ENCODE peak calls at places on chromosomes 2 and 18, in nine cellular contexts. U is BJ, V is nephron progenitor cell, A is choroid plexus epithelial cell, T is fibroblast of pulmonary artery, I is astrocyte of the cerebellum, Q is A549, P is GM10248, C is uterus. J is an unnamed sample.

GRCh38 chr2:224517963-224518362 is 67.2 kb downstream of the CUL3 start:
- DNase-seq in U (no peak), V (no peak), A (no peak), T (no peak), I (no peak), Q (no peak), P (peak; percentile 22), C (no peak), J (no peak)

GRCh38 chr18:8813621-8814020 is 108.3 kb downstream of the MTCL1 start:
- DNase-seq in U (peak; percentile 74), V (no peak), A (peak; percentile 50), T (peak; percentile 55), I (no peak), Q (no peak), P (no peak), C (no peak), J (no peak)

GRCh38 chr2:129400825-129401224 is 578.6 kb upstream of the RAB6C start:
- DNase-seq in U (no peak), V (peak; percentile 13), A (no peak), T (no peak), I (no peak), Q (no peak), P (no peak), C (no peak), J (no peak)

GRCh38 chr2:217798743-217799552 is 203.8 kb downstream of the TNS1 start:
- DNase-seq in U (no peak), V (no peak), A (no peak), T (no peak), I (no peak), Q (no peak), P (no peak), C (peak; percentile 30), J (peak; percentile 12)

GRCh38 chr2:68807821-68808266 is 63.4 kb downstream of the BMP10 start:
- DNase-seq in U (no peak), V (no peak), A (no peak), T (peak; percentile 69), I (no peak), Q (no peak), P (no peak), C (peak; percentile 33), J (no peak)

GRCh38 chr18:55152801-55153200 is 193.5 kb upstream of the CCDC68 start:
- DNase-seq in U (no peak), V (no peak), A (peak; percentile 72), T (peak; percentile 45), I (peak; percentile 26), Q (no peak), P (no peak), C (no peak), J (no peak)

GRCh38 chr2:45554764-45555163 is 56.3 kb downstream of the SRBD1 start:
- DNase-seq in U (no peak), V (no peak), A (peak; percentile 50), T (peak; percentile 45), I (no peak), Q (no peak), P (no peak), C (no peak), J (no peak)

GRCh38 chr2:129460643-129461198 is 518.7 kb upstream of the RAB6C start:
- DNase-seq in U (no peak), V (no peak), A (no peak), T (no peak), I (no peak), Q (no peak), P (no peak), C (no peak), J (no peak)

GRCh38 chr18:77140439-77141109 is 8.0 kb upstream of the MBP start:
- DNase-seq in U (no peak), V (no peak), A (no peak), T (no peak), I (no peak), Q (no peak), P (no peak), C (no peak), J (no peak)

GRCh38 chr2:195320416-195320973 is 336.5 kb upstream of the SLC39A10 start:
- DNase-seq in U (no peak), V (no peak), A (no peak), T (no peak), I (no peak), Q (peak; percentile 40), P (no peak), C (no peak), J (no peak)

GRCh38 chr2:10224734-10225133 is 78.0 kb upstream of the HPCAL1 start:
- DNase-seq in U (no peak), V (no peak), A (no peak), T (no peak), I (no peak), Q (no peak), P (no peak), C (no peak), J (peak; percentile 34)

GRCh38 chr2:240567137-240567871 is 980 bp upstream of the RNPEPL1 start:
- DNase-seq in U (no peak), V (no peak), A (peak; percentile 27), T (no peak), I (no peak), Q (no peak), P (no peak), C (peak; percentile 28), J (no peak)

GRCh38 chr2:159010963-159011362 is 42.5 kb downstream of the TANC1 start:
- DNase-seq in U (no peak), V (no peak), A (no peak), T (peak; percentile 57), I (no peak), Q (no peak), P (no peak), C (no peak), J (no peak)

GRCh38 chr2:30809938-30810337 is 2.7 kb upstream of the CAPN13 start:
- DNase-seq in U (no peak), V (no peak), A (no peak), T (no peak), I (no peak), Q (no peak), P (no peak), C (no peak), J (no peak)

GRCh38 chr2:8803658-8804379 is 33.6 kb downstream of the KIDINS220 start:
- DNase-seq in U (peak; percentile 31), V (no peak), A (peak; percentile 97), T (peak; percentile 94), I (peak; percentile 57), Q (peak; percentile 93), P (peak; percentile 64), C (no peak), J (peak; percentile 63)

GRCh38 chr2:135585586-135585985 is 54.3 kb downstream of the R3HDM1 start:
- DNase-seq in U (no peak), V (no peak), A (peak; percentile 65), T (peak; percentile 39), I (no peak), Q (peak; percentile 18), P (no peak), C (no peak), J (no peak)

GRCh38 chr18:23828426-23828825 is 139.2 kb downstream of the LAMA3 start:
- DNase-seq in U (no peak), V (no peak), A (peak; percentile 91), T (peak; percentile 92), I (peak; percentile 37), Q (peak; percentile 72), P (peak; percentile 47), C (no peak), J (no peak)

GRCh38 chr18:3456686-3457069 is 6.7 kb downstream of the TGIF1 start:
- DNase-seq in U (no peak), V (no peak), A (no peak), T (no peak), I (no peak), Q (peak; percentile 83), P (no peak), C (no peak), J (no peak)

DNA sequence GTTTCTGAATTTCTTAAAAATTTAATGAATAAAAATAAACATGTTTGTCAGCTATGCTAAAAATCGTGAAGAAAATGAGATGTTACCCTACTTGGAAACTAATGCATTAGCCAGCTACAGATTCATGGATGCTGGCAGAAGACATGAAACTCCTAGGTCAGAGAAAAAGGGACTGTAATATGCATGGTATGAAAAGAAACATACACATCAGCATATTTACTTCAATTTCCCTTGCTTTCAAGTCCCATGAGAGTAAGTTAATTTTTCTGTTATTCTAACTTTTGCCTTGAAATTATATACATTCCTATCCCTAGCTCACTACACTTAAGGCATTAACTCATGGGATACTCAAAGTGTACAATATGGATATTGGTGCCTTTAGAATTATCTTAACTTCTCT is 2041.4 kb upstream of the LRRTM1 start:
- DNase-seq in U (no peak), V (no peak), A (no peak), T (no peak), I (no peak), Q (no peak), P (no peak), C (no peak), J (no peak)
- TF ChIP-seq CTCF in U (no peak), V (no peak), A (no peak), T (no peak), I (no peak), Q (no peak), P (no peak), C (no peak), J (no peak)

GRCh38 chr2:37896319-37896718 is 28.8 kb upstream of the RMDN2 start:
- DNase-seq in U (no peak), V (no peak), A (peak; percentile 53), T (peak; percentile 26), I (no peak), Q (peak; percentile 35), P (no peak), C (no peak), J (peak; percentile 14)
- TF ChIP-seq CTCF in U (peak; percentile 6), V (no peak), A (peak; percentile 31), T (peak; percentile 2), I (no peak), Q (peak; percentile 14), P (peak; percentile 22), C (no peak), J (no peak)

DNA sequence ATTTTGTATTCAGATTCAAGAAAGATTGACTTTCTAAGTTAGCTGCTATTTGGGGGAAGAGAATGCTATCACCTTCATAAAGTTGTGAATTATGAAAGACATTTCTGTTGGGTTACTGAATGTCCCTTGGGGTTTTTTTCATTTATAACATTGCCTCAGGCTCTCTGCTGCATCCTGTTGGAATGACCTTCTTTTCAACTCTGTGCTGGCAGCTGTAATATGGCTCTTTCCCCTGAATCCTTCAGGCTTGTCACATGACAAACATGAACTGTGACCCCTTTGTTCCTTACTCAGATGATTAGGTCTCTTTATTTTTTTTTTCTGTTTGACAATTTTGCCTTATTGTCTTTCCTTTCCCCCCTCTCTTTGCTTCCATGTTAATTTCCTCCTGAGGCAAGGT is 159.8 kb downstream of the TAF4B start:
- DNase-seq in U (peak; percentile 19), V (no peak), A (peak; percentile 96), T (peak; percentile 87), I (peak; percentile 46), Q (peak; percentile 53), P (no peak), C (no peak), J (peak; percentile 11)
- TF ChIP-seq CTCF in U (no peak), V (no peak), A (peak; percentile 26), T (no peak), I (no peak), Q (no peak), P (no peak), C (no peak), J (no peak)

DNA sequence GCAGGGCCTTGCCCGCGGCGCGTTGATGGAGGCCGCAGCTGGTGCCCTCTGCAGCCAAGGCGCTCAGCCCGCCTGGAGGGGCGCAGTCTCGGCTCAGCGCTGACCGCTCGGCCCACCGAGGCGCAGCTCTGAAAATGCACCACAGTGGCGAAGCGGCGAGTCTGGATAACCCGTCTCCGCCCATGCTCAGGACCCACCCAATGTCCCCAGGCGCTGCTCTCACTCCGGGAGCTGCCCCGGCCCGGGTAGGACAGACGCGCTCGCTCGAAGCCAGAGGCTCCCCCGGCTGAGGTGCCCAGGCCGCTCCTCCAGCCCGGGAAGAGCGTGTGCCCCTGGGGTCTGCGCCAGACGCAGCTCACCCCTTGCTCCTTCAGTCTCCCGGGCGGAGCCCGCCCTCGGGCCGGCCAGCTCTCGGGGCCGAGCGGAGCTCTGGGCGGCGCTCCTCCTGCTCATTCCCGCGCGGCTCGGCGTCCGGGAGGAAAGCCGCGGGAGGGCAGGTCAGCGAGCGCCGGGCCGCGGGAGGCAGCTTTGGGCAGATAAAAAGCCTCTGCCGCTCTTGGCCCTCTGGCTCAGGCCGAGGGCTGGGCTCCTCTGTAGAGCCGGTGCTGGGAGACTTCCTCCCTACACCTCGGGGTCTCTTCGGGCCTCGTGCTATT is 1.6 kb upstream of the TBR1 start:
- DNase-seq in U (no peak), V (peak; percentile 67), A (no peak), T (no peak), I (no peak), Q (peak; percentile 47), P (peak; percentile 42), C (no peak), J (peak; percentile 65)
- TF ChIP-seq CTCF in U (no peak), V (no peak), A (peak; percentile 26), T (no peak), I (peak; percentile 24), Q (no peak), P (no peak), C (no peak), J (peak; percentile 23)